ENCODE peak calls at places on chromosome 19, in six cellular contexts. One of them, this sample, is unnamed. For H3K4me1, the result is how much of the 10 kb centered on the place peaks cover.

GRCh38 chr19:29239220-29239776 is 26.3 kb upstream of the UQCRFS1 start:
- DNase-seq in IMR-90: no peak
- DNase-seq in H9: no peak
- DNase-seq in H1: no peak
- DNase-seq in mesenchymal stem cell: no peak
- DNase-seq in neuronal stem cell: no peak
- DNase-seq in this sample: no peak

GRCh38 chr19:35556025-35556590 is 7.3 kb downstream of the ATP4A start:
- DNase-seq in mesenchymal stem cell: no peak
- DNase-seq in H9: no peak
- DNase-seq in H1: no peak
- DNase-seq in IMR-90: no peak
- DNase-seq in neuronal stem cell: no peak
- DNase-seq in this sample: no peak

GRCh38 chr19:17555929-17556813 is 722 bp downstream of the COLGALT1 start:
- DNase-seq in mesenchymal stem cell: peak
- DNase-seq in H1: no peak
- DNase-seq in neuronal stem cell: peak
- DNase-seq in IMR-90: peak
- DNase-seq in H9: peak
- DNase-seq in this sample: peak

GRCh38 chr19:13781547-13781946 is 7.3 kb downstream of the C19orf53 start:
- DNase-seq in neuronal stem cell: peak
- DNase-seq in mesenchymal stem cell: peak
- DNase-seq in H1: no peak
- DNase-seq in IMR-90: peak
- DNase-seq in H9: peak
- DNase-seq in this sample: peak

GRCh38 chr19:48568345-48568886 is 16.4 kb downstream of the SULT2B1 start:
- DNase-seq in mesenchymal stem cell: peak
- DNase-seq in IMR-90: peak
- DNase-seq in neuronal stem cell: no peak
- DNase-seq in H9: peak
- DNase-seq in H1: no peak
- DNase-seq in this sample: peak

GRCh38 chr19:56350416-56351045 is 35.9 kb upstream of the ZSCAN5A start:
- DNase-seq in mesenchymal stem cell: peak
- DNase-seq in H1: no peak
- DNase-seq in IMR-90: peak
- DNase-seq in neuronal stem cell: peak
- DNase-seq in H9: no peak
- DNase-seq in this sample: peak

GRCh38 chr19:10194500-10195198 is at the start of gene DNMT1:
- DNase-seq in mesenchymal stem cell: peak
- DNase-seq in H9: peak
- DNase-seq in neuronal stem cell: peak
- DNase-seq in H1: peak
- DNase-seq in IMR-90: peak
- DNase-seq in this sample: peak

GRCh38 chr19:10677796-10678195 is 23.4 kb upstream of the QTRT1 start:
- DNase-seq in neuronal stem cell: no peak
- DNase-seq in IMR-90: no peak
- DNase-seq in mesenchymal stem cell: no peak
- DNase-seq in H9: no peak
- DNase-seq in H1: no peak
- DNase-seq in this sample: no peak

GRCh38 chr19:15283141-15283885 is 49.0 kb downstream of the BRD4 start:
- DNase-seq in H1: no peak
- DNase-seq in H9: no peak
- DNase-seq in IMR-90: peak
- DNase-seq in neuronal stem cell: no peak
- DNase-seq in mesenchymal stem cell: peak
- DNase-seq in this sample: no peak

GRCh38 chr19:7868326-7868670 is 5.9 kb downstream of the PRR36 start:
- DNase-seq in neuronal stem cell: no peak
- DNase-seq in IMR-90: no peak
- DNase-seq in H1: no peak
- DNase-seq in mesenchymal stem cell: peak
- DNase-seq in H9: peak
- DNase-seq in this sample: peak

GRCh38 chr19:54011507-54012211 is 20.2 kb downstream of the CACNG6 start:
- DNase-seq in H1: no peak
- DNase-seq in IMR-90: no peak
- DNase-seq in mesenchymal stem cell: no peak
- DNase-seq in neuronal stem cell: no peak
- DNase-seq in H9: peak
- DNase-seq in this sample: no peak

GRCh38 chr19:11418518-11419506 is at the start of gene RGL3:
- DNase-seq in IMR-90: no peak
- DNase-seq in H9: peak
- DNase-seq in H1: no peak
- DNase-seq in mesenchymal stem cell: no peak
- DNase-seq in neuronal stem cell: no peak
- DNase-seq in this sample: peak

GRCh38 chr19:54351474-54351873 is 12.5 kb upstream of the LILRA4 start:
- DNase-seq in mesenchymal stem cell: no peak
- DNase-seq in H9: no peak
- DNase-seq in neuronal stem cell: no peak
- DNase-seq in H1: no peak
- DNase-seq in IMR-90: no peak
- DNase-seq in this sample: no peak

GRCh38 chr19:1619703-1620102 is 14.4 kb upstream of the UQCR11 start:
- DNase-seq in IMR-90: no peak
- DNase-seq in H9: no peak
- DNase-seq in neuronal stem cell: no peak
- DNase-seq in H1: no peak
- DNase-seq in mesenchymal stem cell: no peak
- DNase-seq in this sample: no peak
- H3K4me1 ChIP-seq in IMR-90: under half
- H3K4me1 ChIP-seq in H9: under half
- H3K4me1 ChIP-seq in neuronal stem cell: under half
- H3K4me1 ChIP-seq in H1: under half
- H3K4me1 ChIP-seq in mesenchymal stem cell: under half
- H3K4me1 ChIP-seq in this sample: under half

GRCh38 chr19:2529473-2529918 is 53.6 kb downstream of the GADD45B start:
- DNase-seq in neuronal stem cell: no peak
- DNase-seq in H9: no peak
- DNase-seq in H1: no peak
- DNase-seq in mesenchymal stem cell: peak
- DNase-seq in IMR-90: peak
- DNase-seq in this sample: peak
- H4K91ac ChIP-seq in neuronal stem cell: no peak
- H4K91ac ChIP-seq in H9: no peak
- H4K91ac ChIP-seq in H1: no peak
- H4K91ac ChIP-seq in mesenchymal stem cell: peak
- H4K91ac ChIP-seq in IMR-90: peak
- H4K91ac ChIP-seq in this sample: peak

GRCh38 chr19:19386373-19386869 is 19.1 kb upstream of the GATAD2A start:
- DNase-seq in H9: no peak
- DNase-seq in IMR-90: no peak
- DNase-seq in neuronal stem cell: no peak
- DNase-seq in H1: no peak
- DNase-seq in mesenchymal stem cell: no peak
- DNase-seq in this sample: no peak
- H3K18ac ChIP-seq in H9: peak
- H3K18ac ChIP-seq in IMR-90: no peak
- H3K18ac ChIP-seq in neuronal stem cell: peak
- H3K18ac ChIP-seq in H1: no peak
- H3K18ac ChIP-seq in mesenchymal stem cell: peak
- H3K18ac ChIP-seq in this sample: peak

GRCh38 chr19:5132698-5133651 is 164.1 kb downstream of the KDM4B start:
- DNase-seq in H9: no peak
- DNase-seq in IMR-90: no peak
- DNase-seq in mesenchymal stem cell: no peak
- DNase-seq in neuronal stem cell: no peak
- DNase-seq in H1: no peak
- DNase-seq in this sample: no peak

GRCh38 chr19:5131031-5131865 is 162.3 kb downstream of the KDM4B start:
- DNase-seq in IMR-90: no peak
- DNase-seq in neuronal stem cell: no peak
- DNase-seq in H1: no peak
- DNase-seq in mesenchymal stem cell: no peak
- DNase-seq in H9: no peak
- DNase-seq in this sample: no peak

GRCh38 chr19:5133986-5134595 is 165.2 kb downstream of the KDM4B start:
- DNase-seq in H1: no peak
- DNase-seq in neuronal stem cell: no peak
- DNase-seq in H9: no peak
- DNase-seq in mesenchymal stem cell: no peak
- DNase-seq in IMR-90: no peak
- DNase-seq in this sample: no peak

GRCh38 chr19:5130371-5131030 is 161.6 kb downstream of the KDM4B start:
- DNase-seq in mesenchymal stem cell: no peak
- DNase-seq in H1: no peak
- DNase-seq in neuronal stem cell: no peak
- DNase-seq in H9: no peak
- DNase-seq in IMR-90: no peak
- DNase-seq in this sample: no peak

GRCh38 chr19:5131866-5132561 is 163.1 kb downstream of the KDM4B start:
- DNase-seq in mesenchymal stem cell: no peak
- DNase-seq in H9: no peak
- DNase-seq in neuronal stem cell: peak
- DNase-seq in IMR-90: no peak
- DNase-seq in H1: no peak
- DNase-seq in this sample: peak
- H3K4me1 ChIP-seq in mesenchymal stem cell: under half
- H3K4me1 ChIP-seq in H9: under half
- H3K4me1 ChIP-seq in neuronal stem cell: half or more
- H3K4me1 ChIP-seq in IMR-90: under half
- H3K4me1 ChIP-seq in H1: under half
- H3K4me1 ChIP-seq in this sample: under half

GRCh38 chr19:47271949-47272348 is 2.7 kb upstream of the INAFM1 start:
- DNase-seq in mesenchymal stem cell: no peak
- DNase-seq in H1: no peak
- DNase-seq in neuronal stem cell: no peak
- DNase-seq in IMR-90: no peak
- DNase-seq in H9: no peak
- DNase-seq in this sample: no peak
- H4K91ac ChIP-seq in mesenchymal stem cell: no peak
- H4K91ac ChIP-seq in H1: no peak
- H4K91ac ChIP-seq in neuronal stem cell: no peak
- H4K91ac ChIP-seq in IMR-90: no peak
- H4K91ac ChIP-seq in H9: no peak
- H4K91ac ChIP-seq in this sample: no peak